ENCODE peak calls at places on chromosomes 3 and 15, in nine cellular contexts. M, L, V, R, E, T, Y, A and N are unnamed samples.

GRCh38 chr3:16738451-16738850 is 133.2 kb upstream of the DAZL start:
- ATAC-seq in M (no peak), L (no peak), V (no peak), R (no peak), E (no peak), T (no peak), Y (no peak), A (no peak), N (no peak)

GRCh38 chr3:125061170-125061569 is 5.4 kb upstream of the HEG1 start:
- ATAC-seq in M (no peak), L (no peak), V (no peak), R (no peak), E (peak; percentile 22), T (no peak), Y (no peak), A (no peak), N (no peak)

GRCh38 chr3:151200586-151200985 is 2.4 kb downstream of the GPR171 start:
- ATAC-seq in M (no peak), L (no peak), V (no peak), R (no peak), E (no peak), T (no peak), Y (no peak), A (no peak), N (no peak)

GRCh38 chr3:115092220-115092791 is 54.8 kb downstream of the ZBTB20 start:
- ATAC-seq in M (peak; percentile 51), L (peak; percentile 67), V (no peak), R (peak; percentile 93), E (peak; percentile 90), T (peak; percentile 48), Y (peak; percentile 100), A (peak; percentile 44), N (no peak)

GRCh38 chr3:78986702-78987101 is 781.1 kb downstream of the ROBO1 start:
- ATAC-seq in M (no peak), L (no peak), V (no peak), R (no peak), E (no peak), T (no peak), Y (no peak), A (no peak), N (no peak)

GRCh38 chr3:171176244-171176925 is 149.9 kb upstream of the SLC2A2 start:
- ATAC-seq in M (no peak), L (no peak), V (no peak), R (no peak), E (no peak), T (no peak), Y (no peak), A (no peak), N (peak; percentile 11)

GRCh38 chr3:30597131-30597768 is 9.2 kb upstream of the TGFBR2 start:
- ATAC-seq in M (no peak), L (no peak), V (no peak), R (no peak), E (peak; percentile 82), T (no peak), Y (peak; percentile 97), A (no peak), N (no peak)

GRCh38 chr15:45674646-45675045 is 39.8 kb downstream of the SQOR start:
- ATAC-seq in M (no peak), L (no peak), V (no peak), R (no peak), E (no peak), T (no peak), Y (no peak), A (no peak), N (no peak)

GRCh38 chr3:10551821-10552630 is 46.6 kb upstream of the ATP2B2 start:
- ATAC-seq in M (peak; percentile 81), L (peak; percentile 90), V (peak; percentile 71), R (no peak), E (peak; percentile 35), T (peak; percentile 86), Y (no peak), A (peak; percentile 75), N (peak; percentile 89)

GRCh38 chr3:133896002-133896761 is 500 bp upstream of the RAB6B start:
- ATAC-seq in M (peak; percentile 43), L (no peak), V (peak; percentile 5), R (peak; percentile 24), E (no peak), T (peak; percentile 29), Y (no peak), A (no peak), N (peak; percentile 13)

GRCh38 chr3:100761211-100761921 is 52.1 kb downstream of the TFG start:
- ATAC-seq in M (peak; percentile 73), L (peak; percentile 67), V (peak; percentile 49), R (peak; percentile 93), E (no peak), T (peak; percentile 79), Y (peak; percentile 99), A (peak; percentile 78), N (peak; percentile 68)

GRCh38 chr3:113212155-113212844 is 943 bp downstream of the BOC start:
- ATAC-seq in M (peak; percentile 57), L (no peak), V (peak; percentile 31), R (peak; percentile 11), E (peak; percentile 54), T (peak; percentile 55), Y (peak; percentile 28), A (peak; percentile 67), N (peak; percentile 27)

GRCh38 chr3:184196536-184196935 is 10.5 kb downstream of the ABCF3 start:
- ATAC-seq in M (no peak), L (no peak), V (no peak), R (no peak), E (no peak), T (peak; percentile 10), Y (peak; percentile 61), A (no peak), N (no peak)

GRCh38 chr3:13111874-13112520 is 38.8 kb upstream of the IQSEC1 start:
- ATAC-seq in M (no peak), L (no peak), V (no peak), R (no peak), E (no peak), T (no peak), Y (peak; percentile 90), A (no peak), N (no peak)

GRCh38 chr15:79453446-79453845 is 21.3 kb downstream of the MINAR1 start:
- ATAC-seq in M (no peak), L (no peak), V (no peak), R (no peak), E (no peak), T (no peak), Y (no peak), A (no peak), N (no peak)

GRCh38 chr15:59687831-59688230 is 1.3 kb downstream of the BNIP2 start:
- ATAC-seq in M (peak; percentile 4), L (no peak), V (peak; percentile 27), R (no peak), E (no peak), T (peak; percentile 38), Y (no peak), A (peak; percentile 53), N (peak; percentile 46)

GRCh38 chr3:159882784-159883779 is 105.6 kb upstream of the IL12A start:
- ATAC-seq in M (no peak), L (no peak), V (no peak), R (peak; percentile 30), E (no peak), T (no peak), Y (no peak), A (no peak), N (no peak)

GRCh38 chr3:30539214-30539613 is 67.2 kb upstream of the TGFBR2 start:
- ATAC-seq in M (no peak), L (no peak), V (no peak), R (no peak), E (no peak), T (no peak), Y (no peak), A (no peak), N (no peak)

GRCh38 chr15:93826798-93827197 is 404.6 kb upstream of the MCTP2 start:
- ATAC-seq in M (no peak), L (no peak), V (no peak), R (no peak), E (no peak), T (no peak), Y (no peak), A (no peak), N (no peak)

GRCh38 chr3:31377045-31377642 is 155.6 kb upstream of the STT3B start:
- ATAC-seq in M (peak; percentile 42), L (no peak), V (peak; percentile 99), R (no peak), E (peak; percentile 83), T (peak; percentile 98), Y (peak; percentile 98), A (peak; percentile 97), N (no peak)

GRCh38 chr15:88083828-88084760 is 172.4 kb downstream of the NTRK3 start:
- ATAC-seq in M (no peak), L (no peak), V (no peak), R (no peak), E (no peak), T (no peak), Y (no peak), A (no peak), N (no peak)

GRCh38 chr3:64911138-64911537 is 223.3 kb upstream of the ADAMTS9 start:
- ATAC-seq in M (no peak), L (no peak), V (no peak), R (no peak), E (no peak), T (peak; percentile 40), Y (no peak), A (peak; percentile 42), N (no peak)

GRCh38 chr3:133469140-133469731 is 69.4 kb downstream of the BFSP2 start:
- ATAC-seq in M (no peak), L (no peak), V (no peak), R (no peak), E (no peak), T (no peak), Y (peak; percentile 95), A (no peak), N (peak; percentile 77)

GRCh38 chr3:41188291-41188690 is 11.0 kb upstream of the CTNNB1 start:
- ATAC-seq in M (peak; percentile 33), L (no peak), V (peak; percentile 99), R (no peak), E (no peak), T (peak; percentile 97), Y (no peak), A (peak; percentile 97), N (peak; percentile 80)

GRCh38 chr3:46082849-46083248 is 55.6 kb upstream of the XCR1 start:
- ATAC-seq in M (no peak), L (no peak), V (no peak), R (no peak), E (no peak), T (no peak), Y (no peak), A (no peak), N (no peak)